ENCODE peak calls at places on chromosomes 16 and 17, in six cellular contexts. I is upper lobe of right lung; C is tibial artery; W is effector memory CD4-positive, alpha-beta T cell; Q is esophagus muscularis mucosa; T is hepatocyte. D is an unnamed sample. For H3K4me1 and H3K27me3, the result is how much of the 10 kb centered on the place peaks cover.

GRCh38 chr17:65173284-65173793 is 36.2 kb downstream of the RGS9 start:
- DNase-seq in T (peak), I (no peak), C (no peak), Q (no peak), W (peak), D (no peak)

GRCh38 chr17:15954222-15954621 is 9.3 kb downstream of the ADORA2B start:
- DNase-seq in Q (no peak), T (no peak), C (no peak), I (no peak), W (no peak), D (no peak)

GRCh38 chr16:17101646-17102045 is 369.1 kb downstream of the XYLT1 start:
- DNase-seq in I (no peak), W (no peak), Q (no peak), C (no peak), T (no peak), D (peak)

GRCh38 chr17:27552467-27552779 is 78.6 kb upstream of the LGALS9 start:
- DNase-seq in W (no peak), T (peak), Q (no peak), I (peak), C (no peak), D (peak)

GRCh38 chr16:83953796-83954576 is 946 bp downstream of the OSGIN1 start:
- DNase-seq in I (no peak), Q (no peak), T (peak), W (no peak), C (no peak), D (peak)

GRCh38 chr17:1001640-1002411 is 4.9 kb downstream of the TIMM22 start:
- DNase-seq in Q (no peak), I (no peak), C (peak), W (no peak), T (no peak), D (no peak)

GRCh38 chr17:17300624-17301568 is 2.3 kb upstream of the NT5M start:
- DNase-seq in C (peak), I (peak), Q (no peak), T (peak), W (no peak), D (peak)

GRCh38 chr16:1979271-1980025 is 1.8 kb downstream of the NOXO1 start:
- DNase-seq in T (peak), W (no peak), I (peak), Q (no peak), C (no peak), D (no peak)

GRCh38 chr17:48629411-48629759 is 3.2 kb upstream of the HOXB9 start:
- DNase-seq in C (no peak), W (no peak), I (no peak), T (no peak), Q (no peak), D (no peak)

GRCh38 chr17:39738568-39738901 is 797 bp downstream of the GRB7 start:
- DNase-seq in Q (no peak), C (no peak), T (peak), I (no peak), W (peak), D (peak)

GRCh38 chr16:46763147-46763546 is 15.0 kb upstream of the MYLK3 start:
- DNase-seq in C (no peak), I (no peak), T (no peak), Q (no peak), W (no peak), D (no peak)

GRCh38 chr17:80294653-80295052 is 34.0 kb downstream of the RNF213 start:
- DNase-seq in I (no peak), T (no peak), C (no peak), W (no peak), Q (no peak), D (no peak)

GRCh38 chr16:83095926-83096692 is 469.3 kb downstream of the CDH13 start:
- DNase-seq in W (no peak), T (peak), I (no peak), C (no peak), Q (no peak), D (peak)

GRCh38 chr16:12271006-12271405 is 294.5 kb downstream of the SNX29 start:
- DNase-seq in T (peak), W (no peak), I (no peak), Q (no peak), C (no peak), D (peak)

GRCh38 chr17:48961516-48962233 is 6.7 kb downstream of the GIP start:
- DNase-seq in T (peak), Q (no peak), W (no peak), C (no peak), I (no peak), D (peak)

GRCh38 chr16:67760206-67760605 is 41.1 kb upstream of the GFOD2 start:
- DNase-seq in Q (no peak), T (no peak), C (no peak), I (no peak), W (no peak), D (no peak)

GRCh38 chr17:29918922-29919856 is 10.8 kb downstream of the SSH2 start:
- DNase-seq in W (no peak), C (no peak), Q (no peak), T (no peak), I (no peak), D (no peak)

GRCh38 chr16:74625500-74626350 is 18.8 kb upstream of the GLG1 start:
- DNase-seq in Q (no peak), W (no peak), C (no peak), I (peak), T (no peak), D (no peak)

GRCh38 chr17:43974541-43975315 is 21.0 kb upstream of the PYY start:
- DNase-seq in Q (no peak), W (no peak), C (no peak), I (no peak), T (no peak), D (no peak)

GRCh38 chr16:70692481-70693203 is 6.8 kb upstream of the MTSS2 start:
- DNase-seq in T (no peak), Q (no peak), C (peak), W (no peak), I (no peak), D (no peak)

GRCh38 chr17:68089881-68090280 is 54.3 kb downstream of the KPNA2 start:
- DNase-seq in T (peak), I (peak), Q (no peak), W (no peak), C (peak), D (no peak)

GRCh38 chr16:58417600-58417999 is 25.3 kb downstream of the GINS3 start:
- DNase-seq in T (no peak), Q (no peak), I (peak), C (no peak), W (no peak), D (no peak)

GRCh38 chr16:86625821-86626220 is 47.5 kb downstream of the FOXL1 start:
- DNase-seq in T (no peak), C (no peak), Q (no peak), W (no peak), I (no peak), D (no peak)

GRCh38 chr16:3651461-3652372 is 2.8 kb upstream of the DNASE1 start:
- DNase-seq in I (peak), W (no peak), T (no peak), Q (no peak), C (peak), D (no peak)

GRCh38 chr17:82492647-82493516 is 26.6 kb upstream of the FOXK2 start:
- DNase-seq in I (no peak), Q (no peak), T (no peak), W (no peak), C (no peak), D (no peak)

GRCh38 chr16:3950343-3951193 is 70.1 kb upstream of the CREBBP start:
- DNase-seq in W (no peak), T (peak), Q (no peak), C (peak), I (peak), D (no peak)

GRCh38 chr16:86566966-86567700 is 504 bp downstream of the FOXC2 start:
- DNase-seq in I (no peak), W (no peak), T (peak), C (no peak), Q (no peak), D (no peak)

GRCh38 chr17:4136373-4136772 is 6.5 kb downstream of the ZZEF1 start:
- DNase-seq in T (no peak), I (peak), Q (no peak), C (no peak), W (no peak), D (no peak)

GRCh38 chr17:4340914-4341615 is 25.4 kb downstream of the UBE2G1 start:
- DNase-seq in I (no peak), W (no peak), T (no peak), Q (no peak), C (no peak), D (no peak)

GRCh38 chr16:32116080-32116479 is 137.0 kb upstream of the TP53TG3D start:
- DNase-seq in T (peak), C (no peak), I (peak), W (no peak), Q (peak), D (no peak)

GRCh38 chr17:33523577-33523981 is 230.5 kb upstream of the ASIC2 start:
- DNase-seq in C (peak), Q (no peak), W (no peak), T (no peak), I (no peak), D (no peak)

GRCh38 chr17:32305049-32305448 is 36.9 kb downstream of the C17orf75 start:
- DNase-seq in Q (no peak), W (no peak), T (no peak), I (no peak), C (no peak), D (no peak)

GRCh38 chr17:32314636-32315035 is 27.3 kb downstream of the C17orf75 start:
- DNase-seq in I (no peak), C (no peak), T (no peak), Q (no peak), W (no peak), D (no peak)

GRCh38 chr17:32310927-32311568 is 30.9 kb downstream of the C17orf75 start:
- DNase-seq in T (no peak), C (no peak), W (no peak), Q (no peak), I (no peak), D (no peak)
- H3K4me1 ChIP-seq in T (under half), C (under half), W (under half), Q (under half), I (under half), D (under half)

DNA sequence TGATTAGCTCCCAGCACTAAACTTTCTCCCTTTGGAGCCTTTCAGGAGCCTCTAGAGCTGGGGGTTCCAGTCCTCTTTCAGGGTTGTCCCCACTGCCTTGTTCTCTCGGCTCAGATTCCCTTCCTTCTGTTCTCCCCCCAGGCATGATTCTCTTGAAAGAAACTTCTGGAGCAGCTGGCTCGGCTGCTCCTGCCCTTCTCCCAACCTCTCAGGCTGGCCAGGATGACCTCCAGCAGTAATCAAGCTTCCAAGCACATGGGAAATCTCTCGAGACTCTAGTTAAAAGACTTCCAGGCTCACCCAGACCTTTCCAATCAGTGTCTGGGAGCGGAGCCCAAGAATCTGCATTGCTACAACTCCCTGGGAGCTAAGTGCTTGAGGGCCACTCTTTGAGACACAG is 3.6 kb downstream of the SDK2 start:
- DNase-seq in I (peak), W (no peak), C (no peak), T (no peak), Q (no peak), D (no peak)
- H3K27me3 ChIP-seq in I (under half), W (under half), C (under half), T (half or more), Q (under half), D (under half)

GRCh38 chr17:7476474-7476873 is 3.0 kb downstream of the ZBTB4 start:
- DNase-seq in I (no peak), Q (no peak), W (no peak), T (peak), C (no peak), D (no peak)
- H3K4me1 ChIP-seq in I (under half), Q (half or more), W (under half), T (under half), C (under half), D (under half)

GRCh38 chr16:13896543-13897182 is 23.3 kb upstream of the ERCC4 start:
- DNase-seq in T (no peak), C (no peak), Q (no peak), W (no peak), I (no peak), D (no peak)

GRCh38 chr16:13892301-13892700 is 27.7 kb upstream of the ERCC4 start:
- DNase-seq in W (no peak), I (no peak), C (no peak), Q (peak), T (no peak), D (no peak)

GRCh38 chr16:13897806-13898205 is 22.1 kb upstream of the ERCC4 start:
- DNase-seq in T (no peak), C (no peak), I (no peak), W (no peak), Q (no peak), D (no peak)

GRCh38 chr16:13898233-13898632 is 21.7 kb upstream of the ERCC4 start:
- DNase-seq in T (no peak), C (no peak), W (no peak), I (no peak), Q (no peak), D (no peak)

DNA sequence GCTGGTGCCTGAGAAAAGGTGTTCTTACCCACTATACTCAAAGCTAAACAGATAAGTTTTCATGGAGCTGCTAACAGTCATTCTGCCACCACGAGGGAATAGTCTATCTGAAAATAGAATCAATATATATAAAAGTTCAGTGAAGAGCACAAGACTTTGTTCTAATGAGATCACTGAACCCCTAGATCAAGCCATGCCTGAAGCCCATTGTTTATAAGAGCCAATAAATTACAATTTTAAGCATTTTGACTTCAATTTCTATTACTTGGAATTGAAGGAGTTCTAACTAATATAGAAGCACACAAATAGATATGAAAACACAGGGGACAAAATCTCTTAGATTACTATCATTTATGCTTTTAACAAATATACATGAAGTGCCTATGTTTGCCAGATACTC is 24.4 kb upstream of the ERCC4 start:
- DNase-seq in C (no peak), W (no peak), I (no peak), T (no peak), Q (no peak), D (no peak)
- H3K27me3 ChIP-seq in C (under half), W (under half), I (under half), T (under half), Q (under half), D (under half)